ENCODE peak calls at places on chromosomes 4 and X, in seven cellular contexts. One of them, this sample, is unnamed.
A peak's percentile ranks its signal among the peaks of the same experiment; 100 is the strongest.

GRCh38 chrX:53481093-53481492 is 46.9 kb upstream of the HSD17B10 start:
- DNase-seq in GM23338: peak; percentile 28
- DNase-seq in lung: no peak
- DNase-seq in CD8-positive, alpha-beta T cell: no peak
- DNase-seq in cardiac muscle cell: no peak
- DNase-seq in PC-3: peak; percentile 48
- DNase-seq in OCI-LY7: no peak
- DNase-seq in this sample: no peak

GRCh38 chrX:132748909-132749308 is 209.5 kb downstream of the HS6ST2 start:
- DNase-seq in OCI-LY7: no peak
- DNase-seq in lung: no peak
- DNase-seq in GM23338: peak; percentile 15
- DNase-seq in PC-3: no peak
- DNase-seq in cardiac muscle cell: no peak
- DNase-seq in CD8-positive, alpha-beta T cell: no peak
- DNase-seq in this sample: no peak

GRCh38 chr4:173211838-173212237 is 43.2 kb downstream of the GALNT7 start:
- DNase-seq in cardiac muscle cell: peak; percentile 54
- DNase-seq in PC-3: peak; percentile 80
- DNase-seq in OCI-LY7: no peak
- DNase-seq in CD8-positive, alpha-beta T cell: no peak
- DNase-seq in lung: no peak
- DNase-seq in GM23338: no peak
- DNase-seq in this sample: no peak

GRCh38 chr4:132417220-132417619 is 731.9 kb upstream of the PCDH10 start:
- DNase-seq in PC-3: peak; percentile 1
- DNase-seq in GM23338: peak; percentile 62
- DNase-seq in lung: no peak
- DNase-seq in CD8-positive, alpha-beta T cell: no peak
- DNase-seq in OCI-LY7: peak; percentile 65
- DNase-seq in cardiac muscle cell: no peak
- DNase-seq in this sample: no peak

GRCh38 chr4:185728886-185729285 is 83.1 kb downstream of the SORBS2 start:
- DNase-seq in lung: no peak
- DNase-seq in GM23338: no peak
- DNase-seq in CD8-positive, alpha-beta T cell: no peak
- DNase-seq in cardiac muscle cell: no peak
- DNase-seq in OCI-LY7: no peak
- DNase-seq in PC-3: no peak
- DNase-seq in this sample: no peak

GRCh38 chr4:6199344-6199921 is 916 bp downstream of the JAKMIP1 start:
- DNase-seq in OCI-LY7: no peak
- DNase-seq in cardiac muscle cell: no peak
- DNase-seq in PC-3: no peak
- DNase-seq in CD8-positive, alpha-beta T cell: no peak
- DNase-seq in GM23338: peak; percentile 76
- DNase-seq in lung: no peak
- DNase-seq in this sample: peak; percentile 22

GRCh38 chr4:186727977-186728519 is 4.4 kb upstream of the FAT1 start:
- DNase-seq in lung: no peak
- DNase-seq in cardiac muscle cell: peak; percentile 50
- DNase-seq in OCI-LY7: no peak
- DNase-seq in GM23338: peak; percentile 56
- DNase-seq in PC-3: peak; percentile 40
- DNase-seq in CD8-positive, alpha-beta T cell: no peak
- DNase-seq in this sample: no peak

GRCh38 chrX:19794690-19795089 is 92.7 kb downstream of the SH3KBP1 start:
- DNase-seq in GM23338: no peak
- DNase-seq in lung: no peak
- DNase-seq in CD8-positive, alpha-beta T cell: no peak
- DNase-seq in OCI-LY7: no peak
- DNase-seq in cardiac muscle cell: no peak
- DNase-seq in PC-3: peak; percentile 8
- DNase-seq in this sample: no peak

GRCh38 chr4:85209161-85209560 is 242.7 kb upstream of the WDFY3 start:
- DNase-seq in cardiac muscle cell: peak; percentile 6
- DNase-seq in GM23338: no peak
- DNase-seq in lung: no peak
- DNase-seq in PC-3: peak; percentile 65
- DNase-seq in OCI-LY7: no peak
- DNase-seq in CD8-positive, alpha-beta T cell: no peak
- DNase-seq in this sample: no peak

GRCh38 chrX:87961471-87961870 is 443.9 kb downstream of the KLHL4 start:
- DNase-seq in cardiac muscle cell: no peak
- DNase-seq in lung: no peak
- DNase-seq in GM23338: no peak
- DNase-seq in CD8-positive, alpha-beta T cell: no peak
- DNase-seq in PC-3: peak; percentile 7
- DNase-seq in OCI-LY7: no peak
- DNase-seq in this sample: no peak

GRCh38 chrX:130778773-130779172 is 124.2 kb downstream of the ENOX2 start:
- DNase-seq in GM23338: no peak
- DNase-seq in OCI-LY7: no peak
- DNase-seq in PC-3: no peak
- DNase-seq in cardiac muscle cell: no peak
- DNase-seq in CD8-positive, alpha-beta T cell: no peak
- DNase-seq in lung: no peak
- DNase-seq in this sample: no peak

GRCh38 chr4:53059253-53059652 is 197.1 kb downstream of the RASL11B start:
- DNase-seq in CD8-positive, alpha-beta T cell: no peak
- DNase-seq in GM23338: no peak
- DNase-seq in lung: no peak
- DNase-seq in cardiac muscle cell: no peak
- DNase-seq in OCI-LY7: no peak
- DNase-seq in PC-3: no peak
- DNase-seq in this sample: no peak

GRCh38 chr4:40053161-40053560 is 3.5 kb upstream of the N4BP2 start:
- DNase-seq in CD8-positive, alpha-beta T cell: no peak
- DNase-seq in OCI-LY7: no peak
- DNase-seq in PC-3: no peak
- DNase-seq in cardiac muscle cell: no peak
- DNase-seq in lung: no peak
- DNase-seq in GM23338: no peak
- DNase-seq in this sample: no peak

GRCh38 chrX:85309717-85310116 is 65.9 kb downstream of the ZNF711 start:
- DNase-seq in OCI-LY7: peak; percentile 1
- DNase-seq in PC-3: no peak
- DNase-seq in lung: no peak
- DNase-seq in CD8-positive, alpha-beta T cell: no peak
- DNase-seq in GM23338: peak; percentile 16
- DNase-seq in cardiac muscle cell: no peak
- DNase-seq in this sample: no peak

GRCh38 chr4:150820409-150820808 is 194.7 kb downstream of the LRBA start:
- DNase-seq in GM23338: no peak
- DNase-seq in CD8-positive, alpha-beta T cell: no peak
- DNase-seq in cardiac muscle cell: no peak
- DNase-seq in lung: no peak
- DNase-seq in OCI-LY7: no peak
- DNase-seq in PC-3: no peak
- DNase-seq in this sample: no peak

GRCh38 chrX:10350991-10351390 is 194.2 kb downstream of the CLCN4 start:
- DNase-seq in lung: no peak
- DNase-seq in PC-3: peak; percentile 82
- DNase-seq in CD8-positive, alpha-beta T cell: no peak
- DNase-seq in GM23338: no peak
- DNase-seq in OCI-LY7: no peak
- DNase-seq in cardiac muscle cell: no peak
- DNase-seq in this sample: no peak

GRCh38 chr4:152229782-152230289 is 306.1 kb downstream of the FBXW7 start:
- DNase-seq in lung: no peak
- DNase-seq in cardiac muscle cell: no peak
- DNase-seq in CD8-positive, alpha-beta T cell: no peak
- DNase-seq in PC-3: no peak
- DNase-seq in GM23338: peak; percentile 28
- DNase-seq in OCI-LY7: no peak
- DNase-seq in this sample: no peak

GRCh38 chrX:130079824-130080406 is 30.4 kb downstream of the ELF4 start:
- DNase-seq in GM23338: peak; percentile 74
- DNase-seq in PC-3: peak; percentile 75
- DNase-seq in CD8-positive, alpha-beta T cell: peak; percentile 64
- DNase-seq in OCI-LY7: peak; percentile 65
- DNase-seq in cardiac muscle cell: peak; percentile 84
- DNase-seq in lung: peak; percentile 54
- DNase-seq in this sample: peak; percentile 40

GRCh38 chr4:139184129-139184528 is 7.1 kb upstream of the ELF2 start:
- DNase-seq in lung: no peak
- DNase-seq in CD8-positive, alpha-beta T cell: no peak
- DNase-seq in PC-3: peak; percentile 31
- DNase-seq in cardiac muscle cell: peak; percentile 64
- DNase-seq in OCI-LY7: peak; percentile 48
- DNase-seq in GM23338: no peak
- DNase-seq in this sample: no peak

GRCh38 chrX:120813982-120814381 is 61.7 kb downstream of the CT47B1 start:
- DNase-seq in lung: no peak
- DNase-seq in GM23338: peak; percentile 71
- DNase-seq in CD8-positive, alpha-beta T cell: no peak
- DNase-seq in PC-3: no peak
- DNase-seq in OCI-LY7: no peak
- DNase-seq in cardiac muscle cell: no peak
- DNase-seq in this sample: no peak

GRCh38 chr4:126661194-126661593 is 971.6 kb upstream of the INTU start:
- DNase-seq in lung: no peak
- DNase-seq in OCI-LY7: no peak
- DNase-seq in CD8-positive, alpha-beta T cell: no peak
- DNase-seq in PC-3: no peak
- DNase-seq in GM23338: no peak
- DNase-seq in cardiac muscle cell: peak; percentile 69
- DNase-seq in this sample: no peak

GRCh38 chr4:107050525-107051135 is 14.5 kb upstream of the DKK2 start:
- DNase-seq in lung: no peak
- DNase-seq in OCI-LY7: peak; percentile 7
- DNase-seq in GM23338: peak; percentile 43
- DNase-seq in CD8-positive, alpha-beta T cell: no peak
- DNase-seq in PC-3: peak; percentile 21
- DNase-seq in cardiac muscle cell: no peak
- DNase-seq in this sample: no peak

GRCh38 chr4:186192068-186192751 is 843 bp downstream of the CYP4V2 start:
- DNase-seq in CD8-positive, alpha-beta T cell: peak; percentile 45
- DNase-seq in OCI-LY7: peak; percentile 49
- DNase-seq in GM23338: peak; percentile 73
- DNase-seq in PC-3: peak; percentile 6
- DNase-seq in cardiac muscle cell: peak; percentile 55
- DNase-seq in lung: no peak
- DNase-seq in this sample: peak; percentile 28

DNA sequence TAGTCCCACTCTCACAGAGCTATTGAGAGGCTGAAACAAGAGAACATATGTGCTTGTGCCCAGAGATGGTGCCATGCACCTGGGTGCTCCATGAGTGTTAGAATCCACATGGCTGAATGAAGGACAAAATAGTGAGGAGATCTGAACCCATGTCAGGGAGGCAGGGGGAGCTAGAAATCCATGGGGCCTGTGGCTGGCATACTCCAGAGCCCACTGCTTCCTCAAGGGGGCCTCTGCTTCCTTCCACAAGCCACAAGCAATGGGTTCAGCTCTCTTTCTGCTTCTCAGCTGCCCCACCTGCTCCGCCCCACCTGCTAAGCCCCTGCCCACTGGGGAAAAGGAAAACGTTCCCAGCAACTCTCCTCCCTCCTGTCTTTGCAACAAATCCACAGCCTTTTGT is 46.1 kb downstream of the PJA1 start:
- DNase-seq in cardiac muscle cell: no peak
- DNase-seq in PC-3: no peak
- DNase-seq in lung: no peak
- DNase-seq in CD8-positive, alpha-beta T cell: no peak
- DNase-seq in OCI-LY7: no peak
- DNase-seq in GM23338: peak; percentile 38
- DNase-seq in this sample: no peak
- TF ChIP-seq CTCF in cardiac muscle cell: no peak
- TF ChIP-seq CTCF in PC-3: no peak
- TF ChIP-seq CTCF in lung: no peak
- TF ChIP-seq CTCF in CD8-positive, alpha-beta T cell: no peak
- TF ChIP-seq CTCF in OCI-LY7: no peak
- TF ChIP-seq CTCF in GM23338: peak; percentile 21
- TF ChIP-seq CTCF in this sample: no peak

GRCh38 chr4:99200148-99200547 is 18.9 kb downstream of the ADH6 start:
- DNase-seq in PC-3: no peak
- DNase-seq in GM23338: no peak
- DNase-seq in lung: no peak
- DNase-seq in OCI-LY7: no peak
- DNase-seq in CD8-positive, alpha-beta T cell: no peak
- DNase-seq in cardiac muscle cell: no peak
- DNase-seq in this sample: no peak

GRCh38 chr4:99202094-99202493 is 17.0 kb downstream of the ADH6 start:
- DNase-seq in OCI-LY7: no peak
- DNase-seq in CD8-positive, alpha-beta T cell: no peak
- DNase-seq in GM23338: no peak
- DNase-seq in PC-3: no peak
- DNase-seq in cardiac muscle cell: no peak
- DNase-seq in lung: no peak
- DNase-seq in this sample: no peak

GRCh38 chr4:99201687-99202086 is 17.4 kb downstream of the ADH6 start:
- DNase-seq in GM23338: no peak
- DNase-seq in lung: no peak
- DNase-seq in PC-3: no peak
- DNase-seq in cardiac muscle cell: peak; percentile 85
- DNase-seq in OCI-LY7: no peak
- DNase-seq in CD8-positive, alpha-beta T cell: no peak
- DNase-seq in this sample: no peak

GRCh38 chr4:99205104-99205979 is 13.7 kb downstream of the ADH6 start:
- DNase-seq in cardiac muscle cell: peak; percentile 89
- DNase-seq in GM23338: peak; percentile 66
- DNase-seq in CD8-positive, alpha-beta T cell: no peak
- DNase-seq in OCI-LY7: no peak
- DNase-seq in lung: no peak
- DNase-seq in PC-3: no peak
- DNase-seq in this sample: no peak

GRCh38 chr4:99202536-99202935 is 16.5 kb downstream of the ADH6 start:
- DNase-seq in cardiac muscle cell: peak; percentile 96
- DNase-seq in CD8-positive, alpha-beta T cell: no peak
- DNase-seq in lung: no peak
- DNase-seq in GM23338: no peak
- DNase-seq in PC-3: no peak
- DNase-seq in OCI-LY7: no peak
- DNase-seq in this sample: no peak
- H3K27ac ChIP-seq in cardiac muscle cell: no peak overlapping the region
- H3K27ac ChIP-seq in CD8-positive, alpha-beta T cell: no peak overlapping the region
- H3K27ac ChIP-seq in lung: peak overlapping the region; percentile 15
- H3K27ac ChIP-seq in GM23338: no peak overlapping the region
- H3K27ac ChIP-seq in PC-3: no peak overlapping the region
- H3K27ac ChIP-seq in OCI-LY7: no peak overlapping the region
- H3K27ac ChIP-seq in this sample: no peak overlapping the region

DNA sequence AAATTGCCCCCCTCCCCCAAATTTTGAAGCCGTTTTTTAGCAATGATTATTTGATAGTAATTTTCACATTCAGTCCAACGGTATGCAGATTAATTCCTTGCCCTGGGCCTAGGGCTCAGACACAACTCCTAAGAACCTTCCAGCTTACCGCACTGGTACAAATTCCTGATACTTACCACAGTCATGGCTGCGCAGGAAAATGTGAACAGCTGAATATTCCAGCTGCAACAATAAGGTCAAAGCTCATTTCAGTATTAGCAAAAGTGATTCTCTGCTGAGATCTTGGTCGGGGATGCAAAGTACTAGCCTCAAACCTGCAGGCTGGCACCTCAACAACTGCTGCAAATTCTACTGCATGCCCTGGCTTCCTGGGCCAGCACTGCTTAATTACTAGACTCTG is 3.0 kb downstream of the ATP11C start:
- DNase-seq in cardiac muscle cell: no peak
- DNase-seq in lung: no peak
- DNase-seq in PC-3: no peak
- DNase-seq in GM23338: no peak
- DNase-seq in OCI-LY7: peak; percentile 11
- DNase-seq in CD8-positive, alpha-beta T cell: no peak
- DNase-seq in this sample: no peak
- H3K4me3 ChIP-seq in cardiac muscle cell: no peak overlapping the region
- H3K4me3 ChIP-seq in lung: no peak overlapping the region
- H3K4me3 ChIP-seq in PC-3: peak overlapping the region; percentile 89
- H3K4me3 ChIP-seq in GM23338: peak overlapping the region; percentile 71
- H3K4me3 ChIP-seq in OCI-LY7: peak overlapping the region; percentile 81
- H3K4me3 ChIP-seq in CD8-positive, alpha-beta T cell: no peak overlapping the region
- H3K4me3 ChIP-seq in this sample: no peak overlapping the region

GRCh38 chrX:39445336-39445735 is 644.1 kb downstream of the MID1IP1 start:
- DNase-seq in lung: no peak
- DNase-seq in GM23338: peak; percentile 44
- DNase-seq in PC-3: peak; percentile 13
- DNase-seq in OCI-LY7: peak; percentile 11
- DNase-seq in CD8-positive, alpha-beta T cell: peak; percentile 37
- DNase-seq in cardiac muscle cell: peak; percentile 11
- DNase-seq in this sample: no peak
- TF ChIP-seq CTCF in lung: no peak
- TF ChIP-seq CTCF in GM23338: peak; percentile 50
- TF ChIP-seq CTCF in PC-3: peak; percentile 52
- TF ChIP-seq CTCF in OCI-LY7: peak; percentile 63
- TF ChIP-seq CTCF in CD8-positive, alpha-beta T cell: peak; percentile 26
- TF ChIP-seq CTCF in cardiac muscle cell: peak; percentile 31
- TF ChIP-seq CTCF in this sample: peak; percentile 24

This sample was measured in dorsolateral prefrontal cortex.